ENCODE peak calls at places on chromosomes 12 and 14, in ten cellular contexts. G is A549, D is foreskin fibroblast, K is GM12865, S is AG10803, X is BJ, M is cardiac muscle cell, N is tibial artery, I is choroid plexus epithelial cell, F is fibroblast of villous mesenchyme. U is an unnamed sample.

GRCh38 chr12:105167346-105167745 is 59.8 kb downstream of the WASHC4 start:
- DNase-seq in G (no peak), D (peak), K (no peak), S (peak), X (peak), M (no peak), N (no peak), I (no peak), F (peak), U (no peak)

GRCh38 chr14:92687681-92688433 is 60.6 kb downstream of the LGMN start:
- DNase-seq in G (no peak), D (peak), K (no peak), S (no peak), X (no peak), M (peak), N (peak), I (peak), F (peak), U (no peak)

GRCh38 chr12:508795-509194 is 49.1 kb downstream of the B4GALNT3 start:
- DNase-seq in G (no peak), D (no peak), K (no peak), S (no peak), X (no peak), M (no peak), N (no peak), I (no peak), F (no peak), U (no peak)

GRCh38 chr12:66302827-66303169 is 505 bp downstream of the HELB start:
- DNase-seq in G (no peak), D (no peak), K (no peak), S (no peak), X (no peak), M (no peak), N (no peak), I (no peak), F (no peak), U (no peak)

GRCh38 chr12:115388139-115388538 is 704.2 kb upstream of the TBX3 start:
- DNase-seq in G (no peak), D (no peak), K (peak), S (no peak), X (no peak), M (no peak), N (no peak), I (no peak), F (no peak), U (no peak)

GRCh38 chr14:63039800-63040380 is 5.4 kb downstream of the KCNH5 start:
- DNase-seq in G (no peak), D (peak), K (peak), S (peak), X (peak), M (peak), N (no peak), I (peak), F (peak), U (no peak)

GRCh38 chr12:94889512-94890210 is 113.8 kb downstream of the NDUFA12 start:
- DNase-seq in G (no peak), D (no peak), K (no peak), S (no peak), X (no peak), M (peak), N (no peak), I (no peak), F (no peak), U (no peak)

GRCh38 chr12:57754411-57755193 is at the start of gene MARCHF9:
- DNase-seq in G (no peak), D (peak), K (peak), S (no peak), X (no peak), M (peak), N (peak), I (no peak), F (no peak), U (no peak)

GRCh38 chr14:34911209-34912150 is 36.3 kb upstream of the BAZ1A start:
- DNase-seq in G (no peak), D (peak), K (no peak), S (peak), X (no peak), M (peak), N (no peak), I (peak), F (peak), U (peak)

GRCh38 chr12:128245106-128245505 is 21.9 kb upstream of the TMEM132C start:
- DNase-seq in G (no peak), D (no peak), K (no peak), S (no peak), X (no peak), M (no peak), N (no peak), I (no peak), F (no peak), U (no peak)

GRCh38 chr12:106978035-106978800 is 8.7 kb downstream of the MTERF2 start:
- DNase-seq in G (no peak), D (peak), K (no peak), S (peak), X (no peak), M (peak), N (no peak), I (peak), F (peak), U (no peak)

GRCh38 chr14:76168531-76168930 is 16.8 kb downstream of the GPATCH2L start:
- DNase-seq in G (no peak), D (no peak), K (no peak), S (no peak), X (no peak), M (no peak), N (no peak), I (no peak), F (no peak), U (no peak)

GRCh38 chr12:119772431-119772830 is 104.5 kb downstream of the PRKAB1 start:
- DNase-seq in G (no peak), D (peak), K (no peak), S (no peak), X (no peak), M (no peak), N (no peak), I (no peak), F (peak), U (no peak)

GRCh38 chr14:31387091-31387490 is 33.3 kb downstream of the HEATR5A start:
- DNase-seq in G (no peak), D (no peak), K (no peak), S (no peak), X (no peak), M (no peak), N (no peak), I (no peak), F (no peak), U (no peak)

GRCh38 chr12:117155278-117156060 is 34.8 kb downstream of the FBXO21 start:
- DNase-seq in G (peak), D (peak), K (peak), S (peak), X (no peak), M (peak), N (no peak), I (peak), F (peak), U (peak)

GRCh38 chr12:81360916-81361315 is 283.0 kb downstream of the ACSS3 start:
- DNase-seq in G (no peak), D (no peak), K (no peak), S (no peak), X (no peak), M (no peak), N (no peak), I (no peak), F (no peak), U (no peak)

GRCh38 chr12:45439039-45439438 is 223.1 kb downstream of the ANO6 start:
- DNase-seq in G (no peak), D (peak), K (no peak), S (no peak), X (no peak), M (no peak), N (no peak), I (no peak), F (no peak), U (no peak)

GRCh38 chr12:85076688-85077430 is 40.7 kb downstream of the LRRIQ1 start:
- DNase-seq in G (peak), D (peak), K (peak), S (peak), X (peak), M (peak), N (no peak), I (peak), F (peak), U (peak)

DNA sequence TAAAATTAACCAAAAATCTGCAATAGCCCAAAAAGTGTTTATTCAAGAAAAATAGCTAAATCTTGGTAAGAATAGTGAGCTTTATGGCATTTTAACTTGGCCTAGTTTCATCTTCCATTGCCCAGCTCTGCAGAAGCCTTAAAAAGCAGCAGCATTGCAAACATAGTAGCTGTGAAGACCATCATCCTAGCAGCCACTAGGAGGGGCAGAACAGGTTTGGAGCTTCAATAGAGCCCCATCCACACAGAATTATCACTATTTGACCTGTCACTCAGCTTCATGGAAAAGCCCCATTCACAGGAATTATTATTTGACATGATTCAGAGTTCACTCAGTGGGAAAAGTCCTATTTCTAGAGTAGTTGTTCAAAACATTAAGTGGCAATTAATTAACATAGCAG is 7.3 kb downstream of the CLEC14A start:
- DNase-seq in G (no peak), D (no peak), K (no peak), S (no peak), X (no peak), M (peak), N (no peak), I (peak), F (no peak), U (no peak)
- TF ChIP-seq CTCF in G (no peak), D (peak), K (no peak), S (peak), X (peak), M (peak), N (no peak), I (peak), F (peak), U (peak)

DNA sequence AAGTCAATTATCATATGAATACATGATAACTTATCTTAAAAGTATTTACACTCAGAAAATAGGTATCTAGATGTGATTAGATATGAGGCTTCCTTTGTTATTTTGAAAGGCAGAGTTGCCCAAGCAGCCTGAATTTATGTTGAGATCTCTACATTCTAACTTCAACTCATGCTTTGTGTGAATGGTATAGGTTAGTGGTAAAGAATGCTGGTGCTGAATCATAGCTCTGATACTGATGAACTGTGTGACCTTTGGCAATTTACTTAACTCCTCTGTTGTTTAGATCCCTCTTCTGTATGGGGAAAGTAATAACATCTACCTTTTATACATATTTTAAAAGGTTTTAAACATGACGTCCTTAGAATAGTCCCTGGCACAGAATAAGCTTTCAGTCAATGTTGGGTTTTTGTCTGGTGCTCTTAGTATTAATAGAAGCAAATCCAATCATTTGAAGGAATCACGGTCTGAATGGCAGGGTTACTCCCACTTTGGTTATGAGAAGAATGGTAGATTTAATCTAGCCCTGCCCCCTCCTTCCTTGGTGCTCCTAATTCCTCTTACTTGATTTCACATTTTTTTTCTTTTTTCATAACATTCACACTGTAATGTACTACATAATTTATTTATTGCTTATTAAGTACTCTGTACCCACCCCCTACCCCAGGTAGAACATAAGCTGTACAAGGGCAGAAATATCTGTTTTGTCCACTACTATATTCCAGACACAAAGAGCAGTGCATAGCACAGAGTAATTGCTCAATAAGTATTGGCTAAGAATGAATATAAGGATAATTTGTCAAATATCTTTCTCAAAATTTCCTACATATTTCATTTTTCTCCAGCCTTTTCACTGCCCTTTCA is 203.3 kb upstream of the KRR1 start:
- DNase-seq in G (no peak), D (no peak), K (no peak), S (no peak), X (no peak), M (no peak), N (no peak), I (no peak), F (no peak), U (no peak)
- H3K4me3 ChIP-seq in G (no peak), D (no peak), K (no peak), S (no peak), X (no peak), M (no peak), N (no peak), I (no peak), F (no peak), U (no peak)

GRCh38 chr12:6780573-6780972 is 8.3 kb downstream of the LAG3 start:
- DNase-seq in G (no peak), D (no peak), K (no peak), S (no peak), X (no peak), M (no peak), N (no peak), I (no peak), F (no peak), U (no peak)
- TF ChIP-seq CTCF in G (no peak), D (no peak), K (no peak), S (no peak), X (no peak), M (no peak), N (no peak), I (no peak), F (no peak), U (no peak)

DNA sequence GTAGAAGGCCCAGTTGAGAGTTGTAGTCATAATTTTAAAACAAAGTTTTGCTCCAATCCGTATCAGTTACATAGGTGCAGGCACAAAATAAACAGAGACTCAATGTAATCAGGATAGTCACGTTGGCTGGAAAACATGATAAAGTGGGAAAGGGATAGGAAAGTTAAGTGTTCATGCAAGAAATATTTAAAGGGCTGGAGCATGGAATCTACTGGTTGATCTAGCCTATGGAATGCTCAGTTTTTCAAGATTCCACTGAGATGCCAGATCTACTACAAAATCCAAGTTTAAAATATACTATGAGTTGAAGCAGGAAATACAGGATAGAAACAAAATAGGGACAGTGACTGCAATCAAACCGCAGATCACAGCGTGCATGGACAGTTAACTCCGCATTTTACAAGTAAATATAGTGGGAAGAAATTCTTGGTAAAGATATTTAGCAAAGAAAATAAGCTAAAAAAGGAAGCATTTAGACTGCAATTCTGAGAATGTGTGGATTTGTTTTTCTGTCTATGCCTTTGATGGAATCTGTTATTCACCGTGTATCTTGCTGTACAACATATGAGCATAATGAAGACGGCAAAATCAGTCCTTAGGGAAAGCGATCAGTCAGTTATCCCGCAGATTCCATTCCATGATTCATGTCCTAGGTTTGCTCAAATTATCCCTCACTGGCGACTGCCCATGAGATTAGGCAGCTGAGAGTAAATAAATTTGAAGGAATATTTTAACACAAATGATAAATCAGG is 1044.3 kb downstream of the FLRT2 start:
- DNase-seq in G (no peak), D (peak), K (no peak), S (peak), X (no peak), M (no peak), N (no peak), I (peak), F (no peak), U (no peak)
- H3K4me3 ChIP-seq in G (no peak), D (no peak), K (no peak), S (no peak), X (no peak), M (no peak), N (no peak), I (no peak), F (no peak), U (no peak)

GRCh38 chr14:51131516-51131915 is 36.6 kb upstream of the TRIM9 start:
- DNase-seq in G (no peak), D (no peak), K (no peak), S (no peak), X (no peak), M (no peak), N (no peak), I (no peak), F (no peak), U (no peak)

GRCh38 chr14:51129130-51129529 is 34.2 kb upstream of the TRIM9 start:
- DNase-seq in G (no peak), D (no peak), K (peak), S (no peak), X (no peak), M (no peak), N (no peak), I (no peak), F (no peak), U (no peak)
- TF ChIP-seq CTCF in G (no peak), D (no peak), K (peak), S (no peak), X (no peak), M (no peak), N (no peak), I (no peak), F (peak), U (no peak)